ENCODE peak calls at places on chromosomes 16 and 17, in ten cellular contexts. W, F, P, D, X, M, U, H, R and I are unnamed samples.

GRCh38 chr17:80413771-80414507 is 1.0 kb upstream of the ENDOV start:
- DNase-seq in W (no peak), F (no peak), P (no peak), D (no peak), X (no peak), M (no peak), U (no peak), H (no peak), R (no peak), I (no peak)

GRCh38 chr16:88430185-88430523 is 22.9 kb upstream of the ZFPM1 start:
- DNase-seq in W (no peak), F (no peak), P (no peak), D (no peak), X (no peak), M (no peak), U (peak; percentile 24), H (no peak), R (no peak), I (no peak)

GRCh38 chr16:46649571-46649970 is 28.4 kb upstream of the SHCBP1 start:
- DNase-seq in W (no peak), F (no peak), P (no peak), D (no peak), X (no peak), M (no peak), U (no peak), H (peak; percentile 51), R (no peak), I (no peak)

GRCh38 chr16:49544828-49545227 is 171.2 kb downstream of the C16orf78 start:
- DNase-seq in W (no peak), F (no peak), P (no peak), D (no peak), X (no peak), M (no peak), U (no peak), H (no peak), R (no peak), I (no peak)

GRCh38 chr17:38341035-38341721 is 2.6 kb downstream of the GPR179 start:
- DNase-seq in W (no peak), F (peak; percentile 83), P (no peak), D (no peak), X (peak; percentile 57), M (no peak), U (no peak), H (peak; percentile 71), R (no peak), I (peak; percentile 71)

GRCh38 chr17:14198013-14198412 is 38.6 kb downstream of the CDRT15 start:
- DNase-seq in W (no peak), F (no peak), P (no peak), D (no peak), X (peak; percentile 10), M (no peak), U (no peak), H (peak; percentile 49), R (no peak), I (no peak)

GRCh38 chr17:31052187-31052889 is 42.4 kb upstream of the NF1 start:
- DNase-seq in W (peak; percentile 40), F (no peak), P (peak; percentile 67), D (peak; percentile 99), X (no peak), M (no peak), U (no peak), H (peak; percentile 29), R (no peak), I (no peak)

GRCh38 chr16:50183316-50183715 is 30.2 kb downstream of the TENT4B start:
- DNase-seq in W (no peak), F (no peak), P (no peak), D (peak; percentile 35), X (no peak), M (no peak), U (no peak), H (no peak), R (no peak), I (no peak)

GRCh38 chr16:87926246-87927194 is 9.8 kb downstream of the CA5A start:
- DNase-seq in W (no peak), F (no peak), P (no peak), D (no peak), X (no peak), M (no peak), U (peak; percentile 61), H (no peak), R (peak; percentile 31), I (no peak)

GRCh38 chr17:11318207-11318606 is 77.2 kb downstream of the SHISA6 start:
- DNase-seq in W (no peak), F (no peak), P (no peak), D (no peak), X (no peak), M (no peak), U (no peak), H (no peak), R (no peak), I (no peak)

GRCh38 chr16:10978124-10978523 is 33.8 kb downstream of the CLEC16A start:
- DNase-seq in W (no peak), F (no peak), P (no peak), D (no peak), X (no peak), M (no peak), U (no peak), H (no peak), R (no peak), I (no peak)

GRCh38 chr16:70737377-70738082 is 51.7 kb upstream of the MTSS2 start:
- DNase-seq in W (no peak), F (peak; percentile 86), P (no peak), D (peak; percentile 95), X (no peak), M (peak; percentile 39), U (peak; percentile 62), H (peak; percentile 83), R (peak; percentile 73), I (no peak)

GRCh38 chr16:30602595-30603277 is 7.5 kb downstream of the ZNF689 start:
- DNase-seq in W (no peak), F (no peak), P (no peak), D (no peak), X (no peak), M (no peak), U (no peak), H (no peak), R (no peak), I (no peak)

GRCh38 chr16:512802-513201 is 14.7 kb upstream of the CAPN15 start:
- DNase-seq in W (no peak), F (no peak), P (no peak), D (no peak), X (no peak), M (no peak), U (no peak), H (no peak), R (no peak), I (no peak)

GRCh38 chr16:1966460-1966859 is at the start of gene RNF151:
- DNase-seq in W (no peak), F (no peak), P (no peak), D (no peak), X (no peak), M (no peak), U (no peak), H (peak; percentile 12), R (no peak), I (no peak)

GRCh38 chr17:49638818-49639217 is 39.1 kb downstream of the SPOP start:
- DNase-seq in W (no peak), F (no peak), P (no peak), D (no peak), X (no peak), M (no peak), U (no peak), H (no peak), R (no peak), I (no peak)

GRCh38 chr16:51148674-51149228 is 2.3 kb downstream of the SALL1 start:
- DNase-seq in W (no peak), F (no peak), P (no peak), D (no peak), X (no peak), M (no peak), U (no peak), H (no peak), R (no peak), I (no peak)

GRCh38 chr16:12010388-12011251 is 34.1 kb downstream of the SNX29 start:
- DNase-seq in W (no peak), F (no peak), P (no peak), D (no peak), X (no peak), M (no peak), U (peak; percentile 30), H (no peak), R (no peak), I (no peak)

GRCh38 chr17:16945513-16946201 is 26.3 kb downstream of the TNFRSF13B start:
- DNase-seq in W (no peak), F (peak; percentile 38), P (no peak), D (no peak), X (no peak), M (no peak), U (no peak), H (no peak), R (no peak), I (no peak)